ENCODE peak calls at places on chromosomes 3 and 15, in ten cellular contexts. T is uterus, K is HTR-8/SVneo, W is body of pancreas, Z is DMS 273 treated with DMSO at 0.1 percent for 48 hours, Q is D341Med, S is mesenteric fat pad, G is glutamatergic neuron, N is amygdala, J is AG09309. C is an unnamed sample.
A peak's percentile ranks its signal among the peaks of the same experiment; 100 is the strongest.

GRCh38 chr15:96102631-96103030 is 227.9 kb upstream of the NR2F2 start:
- DNase-seq in T (no peak), G (no peak), J (no peak), S (no peak), W (no peak), K (no peak), Q (no peak), Z (no peak), N (no peak), C (no peak)

GRCh38 chr3:98329392-98330124 is 24.1 kb upstream of the OR5K4 start:
- DNase-seq in Q (peak; percentile 62), T (no peak), S (no peak), Z (peak; percentile 20), J (peak; percentile 11), N (no peak), K (peak; percentile 22), G (peak; percentile 45), W (peak; percentile 47), C (peak; percentile 47)

GRCh38 chr15:55959744-55960143 is 33.7 kb downstream of the NEDD4 start:
- DNase-seq in J (no peak), S (no peak), Q (no peak), G (no peak), K (no peak), Z (no peak), T (no peak), W (no peak), N (no peak), C (no peak)

GRCh38 chr15:38463893-38464292 is 10.0 kb downstream of the FAM98B start:
- DNase-seq in T (no peak), Z (no peak), S (no peak), G (no peak), W (no peak), J (no peak), Q (no peak), N (no peak), K (no peak), C (no peak)

GRCh38 chr15:54159044-54159443 is 180.8 kb downstream of the UNC13C start:
- DNase-seq in T (no peak), W (no peak), N (no peak), Q (no peak), S (no peak), J (no peak), Z (no peak), K (no peak), G (no peak), C (no peak)

GRCh38 chr3:191393146-191393545 is 62.8 kb upstream of the UTS2B start:
- DNase-seq in K (no peak), T (no peak), S (no peak), Q (no peak), G (no peak), Z (no peak), N (no peak), J (no peak), W (no peak), C (no peak)

GRCh38 chr3:121165397-121165837 is 257.4 kb downstream of the STXBP5L start:
- DNase-seq in G (no peak), K (no peak), J (no peak), N (no peak), T (no peak), S (no peak), Z (no peak), Q (no peak), W (no peak), C (no peak)

GRCh38 chr3:33202581-33203457 is 15.8 kb downstream of the SUSD5 start:
- DNase-seq in K (no peak), J (no peak), Q (no peak), T (no peak), G (no peak), W (no peak), S (no peak), N (no peak), Z (no peak), C (no peak)

GRCh38 chr3:130903412-130903908 is 9.6 kb downstream of the ATP2C1 start:
- DNase-seq in Q (no peak), T (no peak), W (no peak), K (no peak), Z (no peak), J (no peak), N (no peak), G (no peak), S (no peak), C (no peak)